ENCODE peak calls at places on chromosomes 16 and 17, in five cellular contexts. One of them, this sample, is unnamed. For H3K27me3, the result is how much of the 10 kb centered on the place peaks cover.

GRCh38 chr17:6191405-6192095 is 121.4 kb downstream of the WSCD1 start:
- DNase-seq in mammary epithelial cell: no peak
- DNase-seq in PC-3: no peak
- DNase-seq in IMR-90: no peak
- DNase-seq in neural progenitor cell: no peak
- DNase-seq in this sample: no peak

GRCh38 chr17:77836557-77837041 is 121.9 kb upstream of the TNRC6C start:
- DNase-seq in mammary epithelial cell: peak
- DNase-seq in PC-3: peak
- DNase-seq in IMR-90: peak
- DNase-seq in neural progenitor cell: no peak
- DNase-seq in this sample: peak

GRCh38 chr17:30113213-30113612 is 3.4 kb upstream of the NSRP1 start:
- DNase-seq in mammary epithelial cell: peak
- DNase-seq in PC-3: peak
- DNase-seq in IMR-90: no peak
- DNase-seq in neural progenitor cell: no peak
- DNase-seq in this sample: peak

GRCh38 chr17:40251576-40251975 is 32.5 kb downstream of the WIPF2 start:
- DNase-seq in mammary epithelial cell: peak
- DNase-seq in PC-3: peak
- DNase-seq in IMR-90: peak
- DNase-seq in neural progenitor cell: no peak
- DNase-seq in this sample: peak

GRCh38 chr16:23509763-23510153 is 536 bp downstream of the GGA2 start:
- DNase-seq in mammary epithelial cell: no peak
- DNase-seq in PC-3: peak
- DNase-seq in IMR-90: peak
- DNase-seq in neural progenitor cell: peak
- DNase-seq in this sample: peak

GRCh38 chr17:77371888-77372443 is 231.2 kb downstream of the SEC14L1 start:
- DNase-seq in mammary epithelial cell: no peak
- DNase-seq in PC-3: no peak
- DNase-seq in IMR-90: no peak
- DNase-seq in neural progenitor cell: peak
- DNase-seq in this sample: no peak

GRCh38 chr17:18267927-18268711 is 7.7 kb downstream of the MIEF2 start:
- DNase-seq in mammary epithelial cell: peak
- DNase-seq in PC-3: no peak
- DNase-seq in IMR-90: peak
- DNase-seq in neural progenitor cell: peak
- DNase-seq in this sample: peak

GRCh38 chr16:65473699-65474098 is 351.8 kb upstream of the CDH11 start:
- DNase-seq in mammary epithelial cell: no peak
- DNase-seq in PC-3: no peak
- DNase-seq in IMR-90: no peak
- DNase-seq in neural progenitor cell: no peak
- DNase-seq in this sample: no peak

GRCh38 chr16:88505405-88506082 is 52.5 kb downstream of the ZFPM1 start:
- DNase-seq in mammary epithelial cell: peak
- DNase-seq in PC-3: peak
- DNase-seq in IMR-90: no peak
- DNase-seq in neural progenitor cell: no peak
- DNase-seq in this sample: no peak

GRCh38 chr16:56401482-56401881 is 23.9 kb downstream of the AMFR start:
- DNase-seq in mammary epithelial cell: peak
- DNase-seq in PC-3: peak
- DNase-seq in IMR-90: no peak
- DNase-seq in neural progenitor cell: peak
- DNase-seq in this sample: no peak

GRCh38 chr16:82882249-82882648 is 255.5 kb downstream of the CDH13 start:
- DNase-seq in mammary epithelial cell: no peak
- DNase-seq in PC-3: no peak
- DNase-seq in IMR-90: no peak
- DNase-seq in neural progenitor cell: no peak
- DNase-seq in this sample: no peak

GRCh38 chr17:76278268-76278908 is 13.2 kb downstream of the UBALD2 start:
- DNase-seq in mammary epithelial cell: no peak
- DNase-seq in PC-3: no peak
- DNase-seq in IMR-90: no peak
- DNase-seq in neural progenitor cell: no peak
- DNase-seq in this sample: no peak

GRCh38 chr16:80158766-80159165 is 382.0 kb upstream of the DYNLRB2 start:
- DNase-seq in mammary epithelial cell: peak
- DNase-seq in PC-3: peak
- DNase-seq in IMR-90: peak
- DNase-seq in neural progenitor cell: no peak
- DNase-seq in this sample: peak

GRCh38 chr16:53529529-53529928 is 26.5 kb upstream of the AKTIP start:
- DNase-seq in mammary epithelial cell: no peak
- DNase-seq in PC-3: no peak
- DNase-seq in IMR-90: no peak
- DNase-seq in neural progenitor cell: no peak
- DNase-seq in this sample: no peak

GRCh38 chr17:74272731-74273201 is 1.3 kb upstream of the DNAI2 start:
- DNase-seq in mammary epithelial cell: no peak
- DNase-seq in PC-3: no peak
- DNase-seq in IMR-90: no peak
- DNase-seq in neural progenitor cell: peak
- DNase-seq in this sample: peak

GRCh38 chr16:17432902-17433576 is 37.7 kb downstream of the XYLT1 start:
- DNase-seq in mammary epithelial cell: no peak
- DNase-seq in PC-3: no peak
- DNase-seq in IMR-90: peak
- DNase-seq in neural progenitor cell: no peak
- DNase-seq in this sample: no peak

GRCh38 chr16:23145608-23146007 is 3.6 kb downstream of the USP31 start:
- DNase-seq in mammary epithelial cell: peak
- DNase-seq in PC-3: peak
- DNase-seq in IMR-90: peak
- DNase-seq in neural progenitor cell: no peak
- DNase-seq in this sample: peak

GRCh38 chr17:17149520-17150449 is 56.3 kb downstream of the PLD6 start:
- DNase-seq in mammary epithelial cell: no peak
- DNase-seq in PC-3: no peak
- DNase-seq in IMR-90: no peak
- DNase-seq in neural progenitor cell: no peak
- DNase-seq in this sample: no peak

GRCh38 chr16:69501956-69502457 is 63.8 kb upstream of the NFAT5 start:
- DNase-seq in mammary epithelial cell: no peak
- DNase-seq in PC-3: no peak
- DNase-seq in IMR-90: no peak
- DNase-seq in neural progenitor cell: no peak
- DNase-seq in this sample: no peak

GRCh38 chr16:30185683-30186421 is 2.5 kb downstream of the CORO1A start:
- DNase-seq in mammary epithelial cell: no peak
- DNase-seq in PC-3: no peak
- DNase-seq in IMR-90: no peak
- DNase-seq in neural progenitor cell: no peak
- DNase-seq in this sample: no peak

GRCh38 chr17:63420868-63421680 is 25.0 kb downstream of the CYB561 start:
- DNase-seq in mammary epithelial cell: no peak
- DNase-seq in PC-3: no peak
- DNase-seq in IMR-90: no peak
- DNase-seq in neural progenitor cell: no peak
- DNase-seq in this sample: no peak

GRCh38 chr16:74984194-74984669 is 691 bp downstream of the WDR59 start:
- DNase-seq in mammary epithelial cell: peak
- DNase-seq in PC-3: peak
- DNase-seq in IMR-90: peak
- DNase-seq in neural progenitor cell: no peak
- DNase-seq in this sample: no peak

GRCh38 chr16:85137323-85138072 is 25.2 kb upstream of the CIBAR2 start:
- DNase-seq in mammary epithelial cell: no peak
- DNase-seq in PC-3: peak
- DNase-seq in IMR-90: peak
- DNase-seq in neural progenitor cell: peak
- DNase-seq in this sample: peak

GRCh38 chr17:29154516-29155234 is 25.5 kb downstream of the MYO18A start:
- DNase-seq in mammary epithelial cell: no peak
- DNase-seq in PC-3: no peak
- DNase-seq in IMR-90: no peak
- DNase-seq in neural progenitor cell: no peak
- DNase-seq in this sample: no peak

GRCh38 chr17:79633154-79633553 is 22.3 kb upstream of the RBFOX3 start:
- DNase-seq in mammary epithelial cell: no peak
- DNase-seq in PC-3: no peak
- DNase-seq in IMR-90: no peak
- DNase-seq in neural progenitor cell: no peak
- DNase-seq in this sample: no peak

GRCh38 chr16:85888405-85889331 is 10.3 kb upstream of the IRF8 start:
- DNase-seq in mammary epithelial cell: peak
- DNase-seq in PC-3: peak
- DNase-seq in IMR-90: peak
- DNase-seq in neural progenitor cell: no peak
- DNase-seq in this sample: peak

GRCh38 chr17:16346721-16347271 is 6.5 kb downstream of the CENPV start:
- DNase-seq in mammary epithelial cell: no peak
- DNase-seq in PC-3: no peak
- DNase-seq in IMR-90: no peak
- DNase-seq in neural progenitor cell: no peak
- DNase-seq in this sample: no peak

GRCh38 chr17:45098081-45098868 is 34.0 kb downstream of the PLCD3 start:
- DNase-seq in mammary epithelial cell: peak
- DNase-seq in PC-3: no peak
- DNase-seq in IMR-90: no peak
- DNase-seq in neural progenitor cell: no peak
- DNase-seq in this sample: no peak

GRCh38 chr17:68302666-68303065 is 11.4 kb downstream of the ARSG start:
- DNase-seq in mammary epithelial cell: no peak
- DNase-seq in PC-3: no peak
- DNase-seq in IMR-90: no peak
- DNase-seq in neural progenitor cell: no peak
- DNase-seq in this sample: no peak

GRCh38 chr17:795276-795675 is 13.1 kb downstream of the MRM3 start:
- DNase-seq in mammary epithelial cell: no peak
- DNase-seq in PC-3: no peak
- DNase-seq in IMR-90: no peak
- DNase-seq in neural progenitor cell: no peak
- DNase-seq in this sample: no peak

GRCh38 chr16:10907757-10908045 is 30.7 kb downstream of the CIITA start:
- DNase-seq in mammary epithelial cell: no peak
- DNase-seq in PC-3: no peak
- DNase-seq in IMR-90: no peak
- DNase-seq in neural progenitor cell: no peak
- DNase-seq in this sample: no peak

GRCh38 chr16:57562669-57563486 is 20.4 kb downstream of the ADGRG5 start:
- DNase-seq in mammary epithelial cell: no peak
- DNase-seq in PC-3: no peak
- DNase-seq in IMR-90: no peak
- DNase-seq in neural progenitor cell: no peak
- DNase-seq in this sample: no peak
- H3K4me2 ChIP-seq in mammary epithelial cell: no peak
- H3K4me2 ChIP-seq in PC-3: no peak
- H3K4me2 ChIP-seq in IMR-90: no peak
- H3K4me2 ChIP-seq in neural progenitor cell: no peak
- H3K4me2 ChIP-seq in this sample: no peak

DNA sequence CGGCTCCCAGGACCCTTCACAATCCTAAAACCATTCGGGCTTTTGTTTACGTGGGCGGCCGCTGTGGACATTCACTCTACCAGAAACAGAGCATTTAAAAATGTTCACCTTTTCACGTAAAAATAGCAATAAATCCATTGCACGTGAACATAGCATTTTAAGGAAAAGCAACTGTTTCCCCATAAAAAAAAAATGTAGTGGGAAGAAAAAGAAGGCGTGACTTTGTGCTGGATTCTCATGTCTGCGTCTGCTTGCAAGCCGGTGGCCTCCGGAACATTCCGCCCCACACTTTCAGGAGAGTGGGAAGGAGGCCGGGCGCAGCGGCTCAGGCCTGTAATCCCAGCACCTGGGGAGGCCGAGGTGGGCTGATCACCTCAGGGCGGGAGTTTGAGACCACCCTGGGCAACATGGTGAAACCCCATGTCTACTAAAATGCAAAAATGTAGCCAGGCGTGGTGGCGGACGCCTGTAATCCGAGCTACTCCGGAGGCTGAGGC is 13.4 kb upstream of the GNG13 start:
- DNase-seq in mammary epithelial cell: no peak
- DNase-seq in PC-3: no peak
- DNase-seq in IMR-90: no peak
- DNase-seq in neural progenitor cell: no peak
- DNase-seq in this sample: no peak
- H3K9ac ChIP-seq in mammary epithelial cell: no peak
- H3K9ac ChIP-seq in PC-3: no peak
- H3K9ac ChIP-seq in IMR-90: peak
- H3K9ac ChIP-seq in neural progenitor cell: no peak
- H3K9ac ChIP-seq in this sample: no peak

DNA sequence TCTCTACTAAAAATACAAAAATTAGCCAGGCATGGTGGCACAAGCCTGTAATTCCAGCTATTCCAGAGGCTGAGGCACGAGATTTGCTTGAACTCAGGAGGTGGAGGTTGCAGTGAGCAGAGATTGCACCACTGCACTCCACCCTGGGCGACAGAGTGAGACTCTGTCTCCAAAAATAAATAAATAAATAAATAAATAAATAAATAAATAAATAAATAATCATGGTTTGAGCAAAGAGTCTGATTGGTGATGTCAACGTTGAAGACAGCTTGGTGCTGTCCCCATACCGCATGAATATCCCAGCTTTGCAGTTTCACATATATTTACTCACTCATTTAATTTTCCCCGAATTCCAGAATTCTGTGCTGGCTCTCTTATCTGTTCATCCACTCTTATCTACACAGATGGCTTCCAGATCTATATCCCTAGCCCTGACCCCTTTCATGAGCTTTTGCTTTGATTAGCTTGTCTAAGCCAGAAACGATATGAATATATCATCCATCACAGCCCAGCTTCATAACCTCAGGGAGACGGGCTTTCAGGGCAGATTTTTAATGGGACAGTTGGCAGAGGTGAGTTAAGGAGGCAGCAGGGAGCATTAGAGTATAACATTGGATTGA is 91.0 kb downstream of the SPACA3 start:
- DNase-seq in mammary epithelial cell: no peak
- DNase-seq in PC-3: no peak
- DNase-seq in IMR-90: no peak
- DNase-seq in neural progenitor cell: no peak
- DNase-seq in this sample: no peak
- H3K27me3 ChIP-seq in mammary epithelial cell: under half
- H3K27me3 ChIP-seq in PC-3: under half
- H3K27me3 ChIP-seq in IMR-90: under half
- H3K27me3 ChIP-seq in neural progenitor cell: under half
- H3K27me3 ChIP-seq in this sample: under half

DNA sequence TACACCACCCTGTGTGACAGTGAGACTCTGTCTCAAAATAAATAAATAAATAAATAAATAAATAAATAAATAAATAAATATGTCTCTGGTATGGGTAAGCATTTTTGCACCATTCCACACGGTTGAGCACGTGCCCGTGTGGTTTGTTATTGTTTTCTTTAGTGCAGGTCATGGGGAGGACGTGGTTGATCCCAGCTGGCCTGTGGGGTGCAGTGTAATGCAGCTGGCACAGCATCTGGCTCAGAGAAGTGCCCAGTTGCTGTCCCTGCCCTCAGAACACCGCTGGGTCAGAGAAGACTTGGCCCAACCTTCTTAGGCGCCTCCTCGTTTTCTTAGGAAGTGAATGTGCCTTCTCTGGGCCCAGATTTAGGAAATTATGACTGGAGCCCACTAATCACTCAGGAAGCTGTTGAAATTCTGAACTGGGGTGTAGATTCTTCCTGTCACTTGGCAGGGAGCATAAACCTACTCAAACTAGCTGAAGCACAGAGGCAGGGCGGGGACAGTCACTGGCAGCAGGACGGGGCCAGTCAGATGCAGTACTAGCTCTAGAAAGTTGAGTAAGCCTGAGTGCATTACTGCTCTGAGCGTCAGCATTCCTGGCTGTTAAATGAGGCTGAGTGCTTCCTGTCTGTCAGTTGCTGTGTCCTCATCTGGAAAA is 85.9 kb downstream of the SNX29 start:
- DNase-seq in mammary epithelial cell: peak
- DNase-seq in PC-3: peak
- DNase-seq in IMR-90: peak
- DNase-seq in neural progenitor cell: no peak
- DNase-seq in this sample: peak
- H3K4me2 ChIP-seq in mammary epithelial cell: no peak
- H3K4me2 ChIP-seq in PC-3: peak
- H3K4me2 ChIP-seq in IMR-90: no peak
- H3K4me2 ChIP-seq in neural progenitor cell: no peak
- H3K4me2 ChIP-seq in this sample: no peak

This sample was measured in fibroblast of lung.